ENCODE peak calls at places on chromosomes 12 and 14, in nine cellular contexts. A, U, G, Y, S, F, I, J and X are unnamed samples.

GRCh38 chr14:92905667-92906066 is 17.3 kb upstream of the CHGA start:
- DNase-seq in G (no peak), S (no peak), Y (no peak), F (no peak), J (no peak), A (no peak), I (no peak), U (no peak), X (no peak)

GRCh38 chr12:124240493-124240892 is 54.4 kb upstream of the RFLNA start:
- DNase-seq in J (no peak), I (no peak), G (no peak), U (peak), Y (no peak), F (no peak), A (peak), S (no peak), X (no peak)

GRCh38 chr12:122686538-122686937 is 16.6 kb downstream of the HCAR2 start:
- DNase-seq in S (no peak), I (no peak), U (no peak), F (no peak), G (no peak), A (no peak), J (no peak), Y (no peak), X (no peak)

GRCh38 chr14:55780156-55780946 is 200.3 kb downstream of the KTN1 start:
- DNase-seq in U (no peak), J (no peak), Y (peak), G (peak), A (no peak), I (peak), S (peak), F (no peak), X (peak)

GRCh38 chr12:84946753-84947152 is 34.2 kb upstream of the SLC6A15 start:
- DNase-seq in I (no peak), J (no peak), Y (no peak), S (no peak), G (no peak), A (no peak), F (no peak), U (no peak), X (no peak)

GRCh38 chr12:121789233-121789781 is 4.2 kb downstream of the RHOF start:
- DNase-seq in A (peak), F (no peak), S (no peak), J (no peak), I (peak), G (no peak), Y (no peak), U (no peak), X (no peak)

GRCh38 chr12:30896461-30896860 is 30.1 kb upstream of the TSPAN11 start:
- DNase-seq in A (no peak), S (no peak), I (no peak), G (no peak), J (no peak), Y (no peak), F (no peak), U (no peak), X (no peak)

GRCh38 chr14:37089410-37089809 is 83.0 kb downstream of the SLC25A21 start:
- DNase-seq in F (no peak), J (no peak), A (no peak), G (no peak), I (no peak), S (no peak), U (no peak), Y (no peak), X (no peak)

GRCh38 chr12:118190266-118190665 is 54.3 kb downstream of the PEBP1 start:
- DNase-seq in I (no peak), S (no peak), A (no peak), G (no peak), J (no peak), F (no peak), Y (no peak), U (peak), X (peak)

GRCh38 chr14:20934148-20934762 is 21.0 kb upstream of the RNASE2 start:
- DNase-seq in Y (peak), J (no peak), I (no peak), A (peak), G (peak), F (no peak), U (peak), S (no peak), X (peak)

GRCh38 chr14:26123459-26123858 is 474.4 kb downstream of the NOVA1 start:
- DNase-seq in S (no peak), U (no peak), G (no peak), F (no peak), Y (no peak), A (no peak), J (no peak), I (no peak), X (no peak)
- H3K27ac ChIP-seq in S (no peak), U (no peak), G (no peak), F (no peak), Y (no peak), A (no peak), J (no peak), I (no peak), X (no peak)

GRCh38 chr12:96365604-96366230 is 34.5 kb downstream of the CDK17 start:
- DNase-seq in U (no peak), J (no peak), Y (no peak), S (no peak), G (no peak), I (no peak), F (no peak), A (no peak), X (no peak)

GRCh38 chr12:96368233-96368632 is 32.0 kb downstream of the CDK17 start:
- DNase-seq in Y (no peak), U (no peak), S (no peak), J (no peak), F (no peak), G (no peak), A (no peak), I (peak), X (no peak)

GRCh38 chr12:96366255-96366654 is 34.0 kb downstream of the CDK17 start:
- DNase-seq in S (no peak), U (no peak), I (no peak), G (no peak), Y (no peak), J (no peak), F (no peak), A (no peak), X (no peak)

GRCh38 chr12:96371138-96371786 is 29.0 kb downstream of the CDK17 start:
- DNase-seq in J (no peak), S (no peak), A (no peak), F (no peak), Y (no peak), G (no peak), U (peak), I (no peak), X (no peak)

DNA sequence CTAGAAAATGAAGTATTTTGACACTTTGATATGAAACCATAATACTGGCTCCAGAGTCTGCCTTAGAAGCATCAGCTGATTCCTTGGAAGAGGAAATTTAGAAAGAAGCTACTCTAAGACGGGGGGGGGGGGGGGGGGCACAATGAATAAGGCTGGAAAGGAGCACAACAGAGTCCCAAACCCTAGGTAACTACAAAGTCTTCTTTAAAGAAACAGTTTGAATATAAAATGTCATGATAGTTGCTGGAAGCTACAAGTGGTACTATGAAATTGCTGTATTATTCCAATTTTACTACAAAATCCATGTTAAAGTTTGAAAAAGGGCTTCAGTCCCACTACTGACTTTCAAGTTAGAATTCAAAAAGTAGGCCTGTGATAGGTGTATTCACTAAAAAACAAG is 31.6 kb downstream of the CDK17 start:
- DNase-seq in F (no peak), A (no peak), S (no peak), Y (no peak), G (no peak), J (no peak), U (no peak), I (no peak), X (no peak)
- H3K27ac ChIP-seq in F (no peak), A (no peak), S (no peak), Y (no peak), G (no peak), J (no peak), U (no peak), I (peak), X (no peak)

DNA sequence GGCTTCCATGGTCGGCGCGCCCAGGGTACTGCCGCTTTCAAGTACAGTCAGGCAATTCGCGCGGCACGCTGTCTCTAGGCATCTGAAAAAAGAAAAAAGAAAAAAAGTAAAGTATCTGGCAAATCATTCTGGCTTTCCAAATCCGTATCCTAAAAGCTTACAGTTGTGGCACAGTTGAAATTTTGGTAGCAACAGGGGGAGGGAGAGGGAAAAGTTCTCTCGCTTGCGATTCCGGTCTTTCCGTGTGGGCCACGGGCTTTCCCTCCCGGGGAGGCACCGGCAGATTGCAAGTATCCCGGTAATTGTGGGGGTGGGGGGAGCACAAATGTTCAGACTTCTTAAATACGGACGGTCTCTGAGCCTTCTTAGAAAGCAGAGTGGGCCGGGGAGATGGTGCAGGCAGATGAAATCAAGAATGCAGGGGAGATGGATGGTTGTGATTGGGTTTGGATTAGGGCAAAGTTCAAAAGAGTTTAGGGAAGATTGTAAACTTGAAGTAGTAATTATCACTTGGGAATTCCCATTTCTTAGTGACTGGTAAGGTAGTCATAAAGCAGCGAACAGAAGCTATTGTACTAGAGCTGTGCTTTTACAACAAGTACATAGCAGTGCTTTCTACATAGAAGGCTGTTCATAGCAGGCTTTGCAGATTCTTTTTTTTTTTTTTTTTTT is 1.2 kb downstream of the SOCS2 start:
- DNase-seq in F (no peak), U (peak), J (no peak), G (no peak), A (no peak), S (no peak), I (peak), Y (no peak), X (peak)
- H3K27ac ChIP-seq in F (no peak), U (no peak), J (no peak), G (peak), A (peak), S (no peak), I (peak), Y (peak), X (peak)

DNA sequence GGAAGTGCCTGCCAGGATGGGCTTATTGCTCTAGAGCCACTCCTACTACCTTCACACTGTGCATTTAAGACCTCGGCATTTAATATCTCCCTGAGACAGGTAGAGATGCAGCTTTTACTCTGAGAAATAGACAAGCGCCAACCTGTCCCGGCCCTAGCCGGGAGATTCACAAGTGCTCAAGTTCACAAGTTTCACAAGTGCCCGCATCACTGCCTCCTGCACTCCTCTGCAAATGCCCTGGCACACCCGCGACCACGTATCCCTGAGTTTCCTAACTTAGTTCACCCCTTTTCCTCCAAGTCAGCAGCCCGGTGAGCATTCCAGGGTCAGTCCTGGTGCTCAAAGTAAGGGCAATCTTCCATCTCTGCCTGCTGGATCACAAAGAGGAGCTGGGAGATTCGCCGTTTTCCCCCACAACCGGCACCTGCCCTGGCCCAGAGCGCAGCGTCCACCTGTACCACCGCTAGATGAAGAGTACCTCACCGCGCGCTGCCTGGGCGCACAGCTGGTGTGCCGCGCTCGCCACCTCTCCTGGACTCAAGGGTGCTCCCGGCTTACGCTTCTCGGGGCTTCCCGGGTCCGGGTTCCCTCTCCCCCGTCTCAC is 5.0 kb upstream of the SLC38A4 start:
- DNase-seq in A (no peak), Y (no peak), I (no peak), J (no peak), F (no peak), G (no peak), S (no peak), U (peak), X (peak)
- H3K27ac ChIP-seq in A (no peak), Y (no peak), I (no peak), J (no peak), F (no peak), G (no peak), S (no peak), U (no peak), X (no peak)

GRCh38 chr14:29240046-29240445 is 473.5 kb downstream of the FOXG1 start:
- DNase-seq in F (no peak), J (no peak), G (no peak), S (no peak), A (no peak), Y (no peak), I (no peak), U (no peak), X (no peak)

GRCh38 chr14:29236848-29237247 is 470.3 kb downstream of the FOXG1 start:
- DNase-seq in G (no peak), J (no peak), A (no peak), Y (no peak), S (no peak), I (no peak), F (no peak), U (no peak), X (no peak)

GRCh38 chr14:29243355-29243754 is 476.8 kb downstream of the FOXG1 start:
- DNase-seq in J (no peak), I (no peak), G (no peak), U (no peak), S (no peak), A (no peak), Y (no peak), F (no peak), X (no peak)

GRCh38 chr14:29242755-29243340 is 476.3 kb downstream of the FOXG1 start:
- DNase-seq in G (no peak), F (no peak), J (no peak), I (no peak), Y (no peak), S (no peak), U (no peak), A (no peak), X (no peak)
- H3K27ac ChIP-seq in G (no peak), F (no peak), J (no peak), I (no peak), Y (no peak), S (no peak), U (no peak), A (no peak), X (no peak)

GRCh38 chr12:53983580-53984572 is 1.1 kb upstream of the HOXC10 start:
- DNase-seq in I (no peak), A (peak), G (no peak), Y (no peak), F (no peak), S (no peak), J (no peak), U (no peak), X (no peak)
- H3K27ac ChIP-seq in I (no peak), A (no peak), G (no peak), Y (no peak), F (no peak), S (no peak), J (no peak), U (no peak), X (no peak)

DNA sequence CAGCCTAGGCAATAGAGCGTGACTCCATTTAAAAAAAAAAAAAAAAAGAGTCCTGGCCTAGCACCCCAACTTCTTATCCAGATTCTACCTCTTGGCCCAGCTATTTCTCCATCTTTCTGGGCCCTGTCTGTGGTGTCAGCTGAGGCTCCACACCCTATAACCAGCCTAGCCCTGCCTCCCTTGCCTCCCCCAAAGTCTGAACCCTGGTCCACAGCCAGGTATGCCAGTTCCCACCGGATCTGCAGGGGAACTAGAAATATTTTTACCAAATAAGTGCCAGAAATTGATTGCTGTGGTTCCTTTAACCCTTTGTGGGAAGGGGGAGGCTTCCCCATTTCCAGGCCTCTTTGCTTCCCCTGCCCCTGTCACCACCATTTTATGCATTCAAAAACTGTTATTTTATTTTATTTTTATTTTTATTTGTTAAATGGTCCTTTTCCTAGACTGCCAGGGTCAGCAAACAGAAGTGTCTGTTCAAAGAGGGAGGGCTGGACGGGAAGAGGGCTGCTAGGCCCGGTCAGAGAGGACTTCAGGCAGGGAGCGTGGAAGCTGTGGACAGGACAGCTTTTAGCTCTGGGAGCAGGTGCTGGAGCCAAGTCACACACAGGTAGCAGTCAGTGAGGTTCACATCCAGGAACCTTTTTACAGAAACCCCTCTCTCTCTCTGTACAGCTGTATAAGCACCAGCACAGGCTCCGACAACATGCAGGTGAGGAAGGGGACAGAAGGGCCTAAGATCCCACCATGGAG is 23.2 kb downstream of the TTC9 start:
- DNase-seq in A (no peak), I (no peak), G (no peak), J (no peak), S (no peak), F (no peak), U (no peak), Y (peak), X (no peak)
- H3K27ac ChIP-seq in A (peak), I (no peak), G (peak), J (peak), S (peak), F (no peak), U (no peak), Y (peak), X (peak)

DNA sequence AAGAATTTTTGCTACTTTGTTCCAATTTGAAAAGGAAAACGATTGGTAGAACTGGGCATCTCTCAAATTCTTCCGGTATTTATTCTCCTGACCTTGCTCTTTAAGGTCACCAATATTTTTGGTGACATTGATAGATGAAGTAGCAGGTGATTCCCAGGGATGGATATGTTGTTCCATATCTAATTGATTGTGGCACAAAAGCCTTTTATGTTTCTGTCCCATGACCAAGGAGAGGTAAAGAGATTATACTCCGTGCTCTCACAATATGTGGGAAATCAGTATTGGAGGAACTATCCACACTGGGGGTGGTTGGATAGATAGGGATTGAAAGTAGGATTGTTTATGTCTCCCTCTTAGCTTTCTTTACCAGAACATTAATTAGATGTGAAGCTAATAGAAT is 61.7 kb upstream of the LRIG3 start:
- DNase-seq in Y (no peak), J (no peak), U (no peak), A (no peak), G (no peak), S (no peak), F (no peak), I (no peak), X (no peak)
- H3K27ac ChIP-seq in Y (no peak), J (no peak), U (no peak), A (no peak), G (no peak), S (no peak), F (no peak), I (no peak), X (no peak)

DNA sequence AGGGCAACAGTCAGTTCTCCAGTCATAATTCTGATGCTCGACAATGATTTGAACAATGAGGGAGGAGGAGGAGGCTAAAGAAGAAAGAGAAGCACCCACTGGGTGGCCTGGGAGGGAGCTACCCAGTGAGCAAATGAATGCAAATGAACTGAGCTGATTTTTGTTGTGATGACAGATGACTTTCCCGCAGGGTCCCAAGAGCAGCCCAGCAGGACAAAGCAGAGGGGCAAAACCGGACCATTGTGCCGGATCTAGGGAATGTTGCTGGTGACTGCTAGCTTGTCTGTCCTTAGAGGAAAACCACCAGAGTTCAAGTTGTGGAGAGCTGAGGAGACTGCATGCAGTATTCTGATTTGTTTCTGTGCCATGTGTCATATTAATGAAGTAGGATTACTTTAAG is 162.8 kb downstream of the MON2 start:
- DNase-seq in U (peak), G (no peak), Y (no peak), F (no peak), I (no peak), A (no peak), J (no peak), S (no peak), X (no peak)
- H3K27ac ChIP-seq in U (no peak), G (no peak), Y (no peak), F (no peak), I (no peak), A (no peak), J (no peak), S (no peak), X (no peak)

GRCh38 chr12:62865860-62866407 is 69.0 kb downstream of the PPM1H start:
- DNase-seq in S (no peak), A (no peak), G (no peak), U (peak), I (no peak), J (no peak), Y (no peak), F (no peak), X (no peak)
- H3K27ac ChIP-seq in S (peak), A (no peak), G (no peak), U (no peak), I (peak), J (no peak), Y (peak), F (peak), X (peak)